ENCODE peak calls at places on chromosomes 11 and 22, in eight cellular contexts. J is fibroblast of mammary gland; L is hypothalamus; E is iPS-NIHi11; S is NCI-H1694; N is fibroblast of the aortic adventitia; K is activated CD4-positive, alpha-beta T cell treated with anti-CD3 and anti-CD28 coated beads, Interleukin-2, amount 50 U/mL, for 4 hours; F is activated naive CD4-positive, alpha-beta T cell. I is an unnamed sample.

GRCh38 chr11:114296190-114296978 is at the start of gene NNMT:
- DNase-seq in J (peak), L (no peak), E (no peak), S (no peak), N (peak), K (no peak), F (no peak), I (no peak)

GRCh38 chr22:25208743-25209505 is 9.3 kb downstream of the CRYBB3 start:
- DNase-seq in J (no peak), L (no peak), E (peak), S (no peak), N (no peak), K (no peak), F (no peak), I (no peak)

GRCh38 chr11:9052316-9052715 is 39.1 kb downstream of the SCUBE2 start:
- DNase-seq in J (no peak), L (no peak), E (no peak), S (no peak), N (no peak), K (no peak), F (no peak), I (no peak)

GRCh38 chr22:42336527-42337227 is 66.2 kb upstream of the TCF20 start:
- DNase-seq in J (peak), L (no peak), E (no peak), S (no peak), N (no peak), K (no peak), F (no peak), I (no peak)

GRCh38 chr11:15710593-15711260 is 596.0 kb downstream of the INSC start:
- DNase-seq in J (no peak), L (no peak), E (no peak), S (no peak), N (no peak), K (no peak), F (no peak), I (no peak)

GRCh38 chr11:115912484-115912945 is 408.3 kb upstream of the CADM1 start:
- DNase-seq in J (no peak), L (no peak), E (peak), S (no peak), N (no peak), K (no peak), F (no peak), I (no peak)

GRCh38 chr22:35821654-35822053 is 104.0 kb downstream of the APOL5 start:
- DNase-seq in J (no peak), L (no peak), E (no peak), S (no peak), N (no peak), K (no peak), F (no peak), I (no peak)

GRCh38 chr22:45977003-45977395 is at the start of gene WNT7B:
- DNase-seq in J (no peak), L (no peak), E (no peak), S (no peak), N (no peak), K (no peak), F (no peak), I (no peak)

GRCh38 chr11:65911682-65912568 is 6.9 kb downstream of the C11orf68 start:
- DNase-seq in J (peak), L (no peak), E (peak), S (peak), N (peak), K (no peak), F (no peak), I (peak)

I was measured in HS-27A.